ENCODE peak calls at places on chromosomes 3 and 15, in ten cellular contexts. T, M, V, O, L, F, U, J, K and R are unnamed samples.

GRCh38 chr3:190239325-190239724 is 82.9 kb downstream of the CLDN1 start:
- DNase-seq in T (no peak), M (peak), V (no peak), O (no peak), L (no peak), F (no peak), U (peak), J (no peak), K (no peak), R (no peak)

GRCh38 chr15:25693321-25694237 is 169.5 kb downstream of the ATP10A start:
- DNase-seq in T (no peak), M (no peak), V (peak), O (peak), L (no peak), F (no peak), U (peak), J (no peak), K (no peak), R (no peak)

GRCh38 chr3:64138046-64138445 is 87.2 kb downstream of the PRICKLE2 start:
- DNase-seq in T (no peak), M (no peak), V (no peak), O (peak), L (no peak), F (no peak), U (no peak), J (no peak), K (no peak), R (no peak)

GRCh38 chr3:169133178-169134161 is 530.0 kb downstream of the MECOM start:
- DNase-seq in T (no peak), M (peak), V (peak), O (peak), L (no peak), F (no peak), U (no peak), J (no peak), K (no peak), R (no peak)

GRCh38 chr3:141828487-141829284 is 47.8 kb upstream of the ATP1B3 start:
- DNase-seq in T (peak), M (no peak), V (peak), O (peak), L (no peak), F (no peak), U (no peak), J (peak), K (peak), R (peak)

GRCh38 chr15:97653896-97654295 is 306.6 kb upstream of the ARRDC4 start:
- DNase-seq in T (no peak), M (no peak), V (no peak), O (no peak), L (no peak), F (no peak), U (no peak), J (no peak), K (no peak), R (no peak)

GRCh38 chr3:87287025-87287424 is 10.6 kb upstream of the POU1F1 start:
- DNase-seq in T (no peak), M (no peak), V (peak), O (no peak), L (no peak), F (no peak), U (peak), J (no peak), K (no peak), R (no peak)

GRCh38 chr3:99503350-99503749 is 135.0 kb upstream of the COL8A1 start:
- DNase-seq in T (no peak), M (no peak), V (peak), O (peak), L (no peak), F (no peak), U (no peak), J (no peak), K (no peak), R (no peak)

GRCh38 chr15:79116771-79117170 is 26.2 kb upstream of the RASGRF1 start:
- DNase-seq in T (no peak), M (no peak), V (no peak), O (no peak), L (no peak), F (no peak), U (no peak), J (no peak), K (no peak), R (no peak)

GRCh38 chr15:65066635-65067333 is 1.0 kb downstream of the RASL12 start:
- DNase-seq in T (no peak), M (no peak), V (no peak), O (no peak), L (no peak), F (no peak), U (no peak), J (no peak), K (no peak), R (no peak)

GRCh38 chr3:4904801-4905695 is 74.2 kb upstream of the BHLHE40 start:
- DNase-seq in T (no peak), M (no peak), V (peak), O (peak), L (no peak), F (no peak), U (no peak), J (peak), K (no peak), R (peak)

GRCh38 chr3:181727122-181728036 is 15.7 kb downstream of the SOX2 start:
- DNase-seq in T (peak), M (peak), V (no peak), O (no peak), L (no peak), F (peak), U (no peak), J (no peak), K (no peak), R (no peak)

GRCh38 chr3:181724432-181724740 is 12.7 kb downstream of the SOX2 start:
- DNase-seq in T (no peak), M (no peak), V (no peak), O (no peak), L (no peak), F (no peak), U (no peak), J (no peak), K (no peak), R (no peak)

GRCh38 chr3:181725033-181725775 is 13.5 kb downstream of the SOX2 start:
- DNase-seq in T (no peak), M (no peak), V (no peak), O (no peak), L (no peak), F (peak), U (no peak), J (no peak), K (no peak), R (no peak)

GRCh38 chr3:181726351-181727121 is 14.8 kb downstream of the SOX2 start:
- DNase-seq in T (peak), M (peak), V (no peak), O (no peak), L (no peak), F (peak), U (no peak), J (no peak), K (no peak), R (no peak)

GRCh38 chr3:181725830-181726229 is 14.1 kb downstream of the SOX2 start:
- DNase-seq in T (no peak), M (no peak), V (no peak), O (no peak), L (no peak), F (no peak), U (no peak), J (no peak), K (no peak), R (no peak)
- H3K4me3 ChIP-seq in T (no peak), M (no peak), V (no peak), O (no peak), L (no peak), F (no peak), U (no peak), J (no peak), K (no peak), R (no peak)

GRCh38 chr15:96320703-96321421 is 9.6 kb upstream of the NR2F2 start:
- DNase-seq in T (no peak), M (no peak), V (peak), O (no peak), L (no peak), F (no peak), U (no peak), J (no peak), K (no peak), R (no peak)

GRCh38 chr15:96322401-96323249 is 7.9 kb upstream of the NR2F2 start:
- DNase-seq in T (no peak), M (no peak), V (peak), O (no peak), L (no peak), F (no peak), U (no peak), J (no peak), K (no peak), R (no peak)

GRCh38 chr15:96323250-96324162 is 7.0 kb upstream of the NR2F2 start:
- DNase-seq in T (no peak), M (no peak), V (peak), O (no peak), L (no peak), F (no peak), U (no peak), J (no peak), K (no peak), R (no peak)

GRCh38 chr15:96324192-96324895 is 6.2 kb upstream of the NR2F2 start:
- DNase-seq in T (no peak), M (no peak), V (peak), O (no peak), L (no peak), F (no peak), U (no peak), J (no peak), K (no peak), R (no peak)

DNA sequence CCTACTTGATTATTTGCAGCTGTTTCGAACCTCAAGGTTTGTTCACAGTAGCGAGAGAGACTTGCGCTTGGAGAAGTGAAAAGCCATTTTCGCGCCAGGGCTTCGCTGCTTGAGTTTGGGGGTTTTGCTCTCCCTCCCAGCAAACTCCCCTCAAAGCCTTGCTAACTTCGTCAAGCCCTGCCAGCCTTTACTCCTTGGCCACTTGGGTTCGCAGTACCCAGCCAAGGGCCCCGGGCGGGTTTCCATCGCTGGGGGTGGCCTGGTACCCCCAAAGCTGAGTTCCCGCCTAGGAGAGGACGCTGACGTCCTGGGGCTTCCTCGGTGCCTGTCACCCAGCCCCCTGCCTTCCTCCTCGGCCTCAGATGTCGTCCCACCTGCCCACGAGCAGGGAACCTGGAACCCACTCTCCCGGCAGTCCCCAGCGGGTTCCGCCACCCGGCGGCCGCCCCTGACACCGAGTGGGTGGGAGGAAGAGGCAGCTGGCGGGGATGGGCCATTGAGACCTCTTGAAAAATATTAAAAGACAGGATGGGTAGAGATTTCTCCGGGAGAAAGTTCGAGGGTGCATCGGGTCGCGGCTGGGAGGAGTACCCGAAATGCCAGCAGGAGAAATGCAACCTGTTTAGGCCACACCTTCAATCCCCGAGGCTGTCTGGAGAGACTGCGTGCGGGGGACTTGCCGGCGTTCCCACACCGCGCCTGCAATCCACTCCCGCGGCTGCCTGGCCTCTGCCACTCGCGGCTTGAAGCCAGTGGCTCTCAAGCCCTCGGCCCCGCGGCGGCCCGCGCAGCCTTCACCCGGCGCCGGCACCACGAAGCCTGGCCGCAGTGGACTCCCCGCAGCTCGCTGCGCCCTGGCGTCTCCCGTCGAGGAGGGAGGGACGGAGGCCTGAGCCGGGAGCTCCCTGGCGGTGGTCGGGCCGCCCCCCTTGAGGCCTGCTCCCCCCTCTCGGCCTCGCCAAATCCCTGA is 8.8 kb upstream of the NR2F2 start:
- DNase-seq in T (peak), M (no peak), V (peak), O (no peak), L (no peak), F (no peak), U (no peak), J (no peak), K (no peak), R (no peak)
- TF ChIP-seq CTCF in T (no peak), M (no peak), V (peak), O (peak), L (no peak), F (peak), U (no peak), J (no peak), K (no peak), R (no peak)

GRCh38 chr15:59524331-59524731 is 86.3 kb downstream of the FAM81A start:
- DNase-seq in T (no peak), M (no peak), V (no peak), O (no peak), L (no peak), F (no peak), U (no peak), J (no peak), K (no peak), R (no peak)
- H3K4me3 ChIP-seq in T (no peak), M (no peak), V (no peak), O (no peak), L (no peak), F (no peak), U (no peak), J (no peak), K (no peak), R (no peak)

GRCh38 chr3:152836269-152836668 is 1.3 kb downstream of the P2RY1 start:
- DNase-seq in T (no peak), M (no peak), V (no peak), O (no peak), L (no peak), F (peak), U (no peak), J (no peak), K (no peak), R (no peak)

GRCh38 chr3:152833089-152833488 is 1.8 kb upstream of the P2RY1 start:
- DNase-seq in T (no peak), M (no peak), V (no peak), O (no peak), L (no peak), F (no peak), U (no peak), J (no peak), K (no peak), R (no peak)

GRCh38 chr3:152835311-152836102 is 576 bp downstream of the P2RY1 start:
- DNase-seq in T (peak), M (peak), V (peak), O (peak), L (peak), F (no peak), U (peak), J (peak), K (no peak), R (no peak)

GRCh38 chr3:152832046-152832445 is 2.9 kb upstream of the P2RY1 start:
- DNase-seq in T (no peak), M (no peak), V (no peak), O (no peak), L (no peak), F (no peak), U (no peak), J (no peak), K (no peak), R (no peak)

DNA sequence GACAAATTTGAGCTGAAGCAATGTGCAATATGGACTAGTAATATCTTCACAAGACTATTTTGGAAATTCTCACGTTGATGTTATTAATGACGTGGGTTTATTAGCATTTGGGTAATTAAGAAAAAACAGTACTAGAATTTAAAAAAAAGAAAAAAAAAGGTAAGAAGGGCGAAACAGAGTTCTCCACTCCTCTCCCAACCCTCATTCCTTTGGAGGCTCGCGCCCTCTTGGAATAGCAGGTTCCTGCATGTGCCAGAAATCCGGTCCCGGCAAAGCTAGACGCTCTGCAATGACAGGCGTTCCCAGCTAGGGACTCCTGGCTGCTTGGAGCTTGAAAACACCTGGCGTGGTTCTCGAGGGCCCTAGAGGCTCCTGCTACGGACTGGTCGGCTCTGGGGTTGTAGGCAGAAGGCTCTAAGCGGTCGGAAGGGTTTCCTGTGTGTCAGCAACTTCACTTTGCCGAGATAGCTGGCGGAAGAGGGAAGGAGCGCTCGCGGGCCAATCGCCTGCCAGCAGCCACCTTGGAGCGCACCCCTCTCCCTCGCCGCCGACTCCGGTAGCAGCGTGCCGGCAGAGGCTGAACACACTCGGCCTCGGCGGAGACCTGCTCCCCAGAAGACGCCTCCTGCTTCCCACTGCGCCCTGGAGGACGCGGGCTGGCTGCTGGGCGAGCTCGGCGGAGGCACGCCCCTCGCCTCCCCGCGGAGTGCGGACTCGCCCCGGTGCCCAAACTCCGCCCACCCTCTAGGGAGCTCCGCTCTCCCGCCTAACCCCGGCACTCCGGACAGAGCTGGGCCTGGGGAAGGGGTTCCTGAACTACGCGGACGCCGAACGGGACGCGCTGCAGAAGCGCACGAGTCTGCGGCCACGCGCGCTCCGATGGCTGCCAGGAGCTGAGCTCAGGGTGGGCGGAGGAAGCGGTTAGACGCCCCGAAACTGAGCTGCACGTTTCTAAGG is at the start of gene P2RY1:
- DNase-seq in T (peak), M (peak), V (peak), O (peak), L (peak), F (peak), U (peak), J (peak), K (no peak), R (no peak)
- TF ChIP-seq CTCF in T (no peak), M (peak), V (no peak), O (no peak), L (peak), F (no peak), U (peak), J (peak), K (no peak), R (peak)

GRCh38 chr3:9402410-9403228 is 5.2 kb downstream of the SETD5 start:
- DNase-seq in T (peak), M (no peak), V (peak), O (no peak), L (no peak), F (no peak), U (no peak), J (peak), K (no peak), R (no peak)
- H3K4me3 ChIP-seq in T (peak), M (no peak), V (peak), O (peak), L (no peak), F (no peak), U (no peak), J (no peak), K (no peak), R (peak)